ENCODE peak calls at places on chromosomes 11 and 22, in six cellular contexts. B is heart left ventricle, F is IMR-90, Q is fibroblast of pulmonary artery, G is mammary epithelial cell, A is brain microvascular endothelial cell. W is an unnamed sample.

GRCh38 chr11:124945826-124946225 is 8.2 kb upstream of the CCDC15 start:
- DNase-seq in B (no peak), F (no peak), Q (no peak), G (no peak), A (no peak), W (no peak)

GRCh38 chr22:47476226-47476625 is 713.8 kb downstream of the TBC1D22A start:
- DNase-seq in B (no peak), F (no peak), Q (no peak), G (no peak), A (no peak), W (no peak)

GRCh38 chr22:46549565-46549840 is 12.1 kb upstream of the CELSR1 start:
- DNase-seq in B (no peak), F (no peak), Q (no peak), G (no peak), A (no peak), W (no peak)

GRCh38 chr11:63592975-63593395 is 21.2 kb downstream of the PLAAT3 start:
- DNase-seq in B (no peak), F (peak), Q (peak), G (no peak), A (peak), W (no peak)

GRCh38 chr11:66843776-66844495 is 695 bp downstream of the RCE1 start:
- DNase-seq in B (no peak), F (no peak), Q (no peak), G (no peak), A (no peak), W (no peak)

GRCh38 chr11:131430466-131431176 is 60.2 kb downstream of the NTM start:
- DNase-seq in B (no peak), F (no peak), Q (no peak), G (no peak), A (no peak), W (no peak)

GRCh38 chr11:73801136-73801535 is 13.5 kb downstream of the MRPL48 start:
- DNase-seq in B (no peak), F (no peak), Q (no peak), G (no peak), A (no peak), W (no peak)

GRCh38 chr11:73173755-73174494 is 31.8 kb upstream of the FCHSD2 start:
- DNase-seq in B (peak), F (peak), Q (no peak), G (no peak), A (no peak), W (no peak)

GRCh38 chr11:17719028-17719939 is at the start of gene MYOD1:
- DNase-seq in B (no peak), F (no peak), Q (no peak), G (no peak), A (no peak), W (no peak)

GRCh38 chr22:47030881-47031627 is 268.6 kb downstream of the TBC1D22A start:
- DNase-seq in B (peak), F (no peak), Q (no peak), G (no peak), A (no peak), W (no peak)

GRCh38 chr11:112128483-112129121 is 35.3 kb downstream of the IL18 start:
- DNase-seq in B (no peak), F (peak), Q (peak), G (peak), A (peak), W (peak)

GRCh38 chr11:103633819-103634590 is 402.4 kb upstream of the DDI1 start:
- DNase-seq in B (no peak), F (no peak), Q (peak), G (no peak), A (no peak), W (no peak)

GRCh38 chr11:34890812-34891211 is 25.4 kb downstream of the APIP start:
- DNase-seq in B (no peak), F (peak), Q (peak), G (peak), A (peak), W (no peak)

GRCh38 chr22:19745155-19746133 is 15.1 kb upstream of the TBX1 start:
- DNase-seq in B (peak), F (no peak), Q (no peak), G (no peak), A (no peak), W (no peak)

GRCh38 chr11:75809991-75810390 is 5.0 kb upstream of the UVRAG start:
- DNase-seq in B (no peak), F (no peak), Q (no peak), G (no peak), A (no peak), W (no peak)

GRCh38 chr11:27203077-27203476 is 159.9 kb downstream of the CCDC34 start:
- DNase-seq in B (no peak), F (no peak), Q (no peak), G (no peak), A (no peak), W (no peak)

GRCh38 chr11:83583953-83584352 is 297.8 kb upstream of the CCDC90B start:
- DNase-seq in B (no peak), F (peak), Q (peak), G (peak), A (peak), W (peak)

GRCh38 chr11:76380161-76380976 is 563 bp downstream of the THAP12 start:
- DNase-seq in B (no peak), F (peak), Q (peak), G (peak), A (peak), W (no peak)

GRCh38 chr11:117950320-117950719 is 21.1 kb upstream of the TMPRSS13 start:
- DNase-seq in B (no peak), F (no peak), Q (no peak), G (no peak), A (no peak), W (no peak)

GRCh38 chr11:109421981-109422590 is at the start of gene C11orf87:
- DNase-seq in B (peak), F (no peak), Q (no peak), G (no peak), A (no peak), W (no peak)

GRCh38 chr22:41021655-41022454 is 70.5 kb upstream of the EP300 start:
- DNase-seq in B (peak), F (peak), Q (peak), G (peak), A (no peak), W (no peak)

GRCh38 chr11:116166788-116167465 is 605.9 kb downstream of the BUD13 start:
- DNase-seq in B (no peak), F (no peak), Q (no peak), G (no peak), A (no peak), W (no peak)

GRCh38 chr11:68211546-68211945 is 1.6 kb downstream of the KMT5B start:
- DNase-seq in B (no peak), F (no peak), Q (no peak), G (no peak), A (no peak), W (no peak)

GRCh38 chr22:27474711-27475547 is 326.6 kb downstream of the MN1 start:
- DNase-seq in B (no peak), F (peak), Q (peak), G (peak), A (peak), W (peak)

GRCh38 chr11:78094250-78094649 is 14.6 kb upstream of the NDUFC2 start:
- DNase-seq in B (no peak), F (no peak), Q (no peak), G (no peak), A (no peak), W (no peak)

GRCh38 chr11:45405916-45406670 is 120.0 kb upstream of the SYT13 start:
- DNase-seq in B (no peak), F (peak), Q (peak), G (no peak), A (peak), W (no peak)

GRCh38 chr11:130773436-130773835 is 142.8 kb downstream of the SNX19 start:
- DNase-seq in B (no peak), F (no peak), Q (no peak), G (no peak), A (no peak), W (no peak)

GRCh38 chr22:28923826-28924732 is 40.7 kb downstream of the ZNRF3 start:
- DNase-seq in B (peak), F (no peak), Q (no peak), G (peak), A (no peak), W (no peak)

GRCh38 chr11:69535928-69536327 is 54.5 kb downstream of the LINC01488 start:
- DNase-seq in B (no peak), F (no peak), Q (no peak), G (no peak), A (no peak), W (no peak)

GRCh38 chr11:45289369-45289768 is 3.2 kb upstream of the SYT13 start:
- DNase-seq in B (no peak), F (peak), Q (peak), G (peak), A (peak), W (no peak)

GRCh38 chr22:26784772-26785171 is 127.4 kb downstream of the MIAT start:
- DNase-seq in B (no peak), F (no peak), Q (no peak), G (no peak), A (no peak), W (no peak)

GRCh38 chr22:21669026-21669425 is 3.2 kb downstream of the PPIL2 start:
- DNase-seq in B (no peak), F (no peak), Q (no peak), G (no peak), A (no peak), W (no peak)

GRCh38 chr11:26777276-26777939 is 55.5 kb upstream of the SLC5A12 start:
- DNase-seq in B (no peak), F (peak), Q (no peak), G (no peak), A (no peak), W (no peak)

GRCh38 chr11:93560534-93560933 is 17.3 kb upstream of the SMCO4 start:
- DNase-seq in B (no peak), F (no peak), Q (no peak), G (no peak), A (no peak), W (no peak)

GRCh38 chr22:35587447-35587870 is 29.7 kb downstream of the MB start:
- DNase-seq in B (peak), F (no peak), Q (no peak), G (no peak), A (no peak), W (no peak)

GRCh38 chr11:31957674-31958073 is 133.2 kb upstream of the RCN1 start:
- DNase-seq in B (no peak), F (no peak), Q (no peak), G (no peak), A (no peak), W (no peak)

GRCh38 chr11:128346808-128347207 is 240.6 kb downstream of the ETS1 start:
- DNase-seq in B (no peak), F (peak), Q (peak), G (peak), A (peak), W (no peak)

GRCh38 chr11:62546244-62546936 is at the start of gene AHNAK:
- DNase-seq in B (peak), F (peak), Q (peak), G (peak), A (no peak), W (no peak)

GRCh38 chr22:31093090-31093850 is 12.2 kb downstream of the SMTN start:
- DNase-seq in B (peak), F (no peak), Q (no peak), G (no peak), A (no peak), W (no peak)

GRCh38 chr22:32574397-32574796 is 99.8 kb downstream of the FBXO7 start:
- DNase-seq in B (no peak), F (no peak), Q (no peak), G (peak), A (no peak), W (no peak)
- H3K4me3 ChIP-seq in B (no peak), F (no peak), Q (no peak), G (no peak), A (no peak), W (no peak)

GRCh38 chr22:32378703-32379272 is 21.1 kb downstream of the RFPL3 start:
- DNase-seq in B (no peak), F (peak), Q (peak), G (peak), A (peak), W (no peak)
- TF ChIP-seq CTCF in B (peak), F (peak), Q (peak), G (peak), A (peak), W (peak)

GRCh38 chr11:33868646-33869461 is 23.0 kb downstream of the LMO2 start:
- DNase-seq in B (peak), F (no peak), Q (no peak), G (no peak), A (no peak), W (no peak)
- H3K4me3 ChIP-seq in B (peak), F (no peak), Q (peak), G (peak), A (peak), W (no peak)

GRCh38 chr11:12160680-12161079 is 50.3 kb downstream of the MICAL2 start:
- DNase-seq in B (no peak), F (peak), Q (no peak), G (no peak), A (no peak), W (no peak)

GRCh38 chr11:12160231-12160630 is 49.8 kb downstream of the MICAL2 start:
- DNase-seq in B (no peak), F (no peak), Q (no peak), G (no peak), A (no peak), W (no peak)

GRCh38 chr11:12161137-12161536 is 50.7 kb downstream of the MICAL2 start:
- DNase-seq in B (no peak), F (no peak), Q (no peak), G (no peak), A (no peak), W (no peak)

GRCh38 chr11:12158926-12159325 is 48.5 kb downstream of the MICAL2 start:
- DNase-seq in B (no peak), F (peak), Q (peak), G (no peak), A (no peak), W (no peak)

GRCh38 chr11:12159351-12160099 is 49.1 kb downstream of the MICAL2 start:
- DNase-seq in B (no peak), F (peak), Q (peak), G (peak), A (peak), W (peak)
- TF ChIP-seq CTCF in B (no peak), F (peak), Q (no peak), G (peak), A (no peak), W (peak)

GRCh38 chr22:43109921-43110443 is 568 bp upstream of the BIK start:
- DNase-seq in B (no peak), F (no peak), Q (no peak), G (no peak), A (no peak), W (no peak)
- H3K4me3 ChIP-seq in B (peak), F (peak), Q (peak), G (peak), A (peak), W (peak)

DNA sequence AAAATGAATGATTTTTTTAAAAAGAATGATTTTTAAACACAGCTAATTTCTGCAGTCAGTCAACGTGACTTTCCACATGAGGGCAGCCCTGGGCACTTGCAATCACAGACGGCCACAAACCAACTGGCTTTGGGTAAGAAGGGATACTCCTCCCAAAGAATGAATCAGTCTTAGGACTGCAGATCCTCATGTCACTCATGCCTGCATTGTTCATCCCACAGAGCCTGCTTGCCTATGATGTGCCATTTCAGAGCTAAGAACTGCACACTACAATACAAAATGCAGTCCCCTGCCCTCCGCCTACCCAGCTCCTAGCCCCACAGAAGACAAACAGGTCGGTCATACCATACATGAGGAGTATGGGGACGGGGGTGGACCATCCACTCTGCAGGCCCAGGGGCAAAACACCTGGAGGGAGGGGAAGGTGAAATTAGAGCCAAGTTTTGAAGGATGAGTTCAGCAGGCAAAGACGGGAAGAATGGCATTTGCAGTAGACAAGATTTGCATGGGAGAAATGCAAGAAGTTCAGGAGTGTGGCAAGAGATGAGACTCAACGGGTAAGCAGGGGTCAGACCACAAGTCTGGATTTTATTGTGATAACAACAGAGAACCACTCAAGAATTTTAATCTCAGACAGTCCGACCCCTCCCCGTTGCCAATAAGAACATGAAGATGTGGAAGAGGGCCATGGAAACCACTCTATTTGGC is 24.7 kb downstream of the PACSIN2 start:
- DNase-seq in B (no peak), F (peak), Q (peak), G (peak), A (peak), W (no peak)
- TF ChIP-seq CTCF in B (no peak), F (peak), Q (peak), G (peak), A (peak), W (peak)

GRCh38 chr11:85685820-85686459 is at the start of gene CCDC89:
- DNase-seq in B (peak), F (peak), Q (peak), G (no peak), A (peak), W (peak)
- H3K4me3 ChIP-seq in B (peak), F (peak), Q (peak), G (no peak), A (peak), W (peak)

DNA sequence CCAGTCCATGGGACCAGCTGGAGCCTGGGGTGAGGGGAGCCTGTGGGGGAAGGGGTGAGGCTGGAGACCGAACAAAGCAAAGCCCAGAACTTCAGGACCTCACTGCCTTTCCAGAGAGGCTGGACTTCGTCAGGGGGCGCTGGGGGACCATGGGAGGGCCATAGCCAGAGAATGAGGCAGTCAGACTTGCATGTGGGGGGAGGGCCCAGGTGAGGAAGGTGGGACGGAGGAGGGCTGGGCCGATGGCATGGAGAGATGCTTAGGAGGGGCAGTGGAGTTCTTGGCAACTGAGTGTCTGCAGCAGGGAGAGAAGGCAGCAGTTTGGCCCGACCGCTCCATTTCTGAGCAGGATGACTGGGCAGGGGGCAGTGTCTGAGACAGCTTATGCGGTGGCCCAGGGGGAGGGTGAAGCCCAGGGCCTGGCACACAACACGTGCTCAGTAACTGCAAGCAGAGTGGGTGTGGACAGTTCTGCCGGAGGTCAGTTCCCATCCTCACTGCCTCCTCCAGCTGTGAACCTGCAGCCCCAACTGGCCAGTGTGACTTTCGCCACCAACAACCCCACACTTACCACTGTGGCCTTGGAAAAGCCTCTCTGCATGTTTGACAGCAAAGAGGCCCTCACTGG is 796 bp downstream of the UPK3A start:
- DNase-seq in B (no peak), F (no peak), Q (no peak), G (no peak), A (no peak), W (no peak)
- TF ChIP-seq CTCF in B (no peak), F (no peak), Q (no peak), G (no peak), A (no peak), W (no peak)

DNA sequence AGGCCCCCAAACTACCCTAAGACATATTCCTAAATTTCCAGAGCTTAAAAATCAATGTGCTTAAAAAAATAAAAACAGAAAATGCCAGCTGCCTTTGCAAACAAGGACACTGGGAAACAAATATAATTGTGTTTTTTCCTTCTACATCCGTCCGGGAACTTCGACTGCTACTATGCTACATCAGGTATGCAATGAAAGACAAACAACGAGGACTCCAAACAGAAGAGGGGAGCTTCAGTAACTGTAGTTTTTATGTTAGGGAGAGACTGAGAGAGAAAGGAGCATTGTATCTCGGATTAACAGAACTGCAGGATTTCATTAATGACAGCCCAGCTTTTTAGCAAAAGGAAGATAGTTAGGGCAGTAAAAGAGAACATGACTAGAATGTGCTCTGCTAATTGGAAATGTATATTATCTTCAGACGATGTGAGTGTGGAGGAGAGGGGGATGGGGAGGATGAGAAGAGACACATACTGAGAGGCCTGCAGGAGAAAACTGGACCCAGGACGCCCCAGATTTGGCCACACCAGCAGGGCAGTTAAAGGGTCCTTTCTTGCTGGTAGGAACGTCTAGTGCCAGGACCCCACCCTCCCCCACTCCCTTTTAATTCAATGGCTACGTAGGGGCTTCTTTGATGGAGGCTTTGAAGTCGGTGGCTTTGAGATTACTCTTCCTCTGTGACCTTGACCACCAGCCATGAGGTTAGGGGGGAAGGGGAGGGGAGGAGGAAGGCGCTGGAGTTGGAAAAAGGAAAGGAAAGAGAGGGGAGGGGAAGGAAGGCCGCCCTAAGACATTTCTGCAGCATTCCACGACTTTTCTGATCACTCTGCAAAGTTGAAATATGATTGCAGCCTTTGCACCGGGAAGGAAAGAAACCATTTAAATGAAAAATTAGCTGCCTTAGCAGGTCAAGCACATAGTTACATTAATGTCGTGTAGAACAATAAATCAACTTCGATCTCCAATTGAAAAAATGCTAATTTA is 187.1 kb downstream of the BLID start:
- DNase-seq in B (no peak), F (no peak), Q (no peak), G (no peak), A (no peak), W (no peak)
- H3K4me3 ChIP-seq in B (peak), F (no peak), Q (peak), G (no peak), A (peak), W (no peak)

W was measured in BJ.